ENCODE peak calls at places on chromosomes 1 and 21, in eight cellular contexts. Y, P, L, K, W, T, E and Z are unnamed samples.

GRCh38 chr1:219629481-219629880 is 16.6 kb upstream of the ZC3H11B start:
- DNase-seq in Y (no peak), P (no peak), L (no peak), K (no peak), W (no peak), T (no peak), E (no peak), Z (no peak)

GRCh38 chr1:18907914-18908845 is 5.8 kb upstream of the ALDH4A1 start:
- DNase-seq in Y (no peak), P (no peak), L (no peak), K (no peak), W (no peak), T (no peak), E (no peak), Z (no peak)

GRCh38 chr1:155200920-155201319 is 6.8 kb downstream of the THBS3 start:
- DNase-seq in Y (no peak), P (no peak), L (no peak), K (no peak), W (no peak), T (no peak), E (no peak), Z (no peak)

GRCh38 chr1:76955652-76956051 is 88.4 kb downstream of the ST6GALNAC5 start:
- DNase-seq in Y (no peak), P (no peak), L (no peak), K (no peak), W (no peak), T (no peak), E (peak), Z (peak)

GRCh38 chr21:27536319-27536718 is 569.4 kb upstream of the ADAMTS5 start:
- DNase-seq in Y (no peak), P (no peak), L (peak), K (no peak), W (no peak), T (peak), E (no peak), Z (no peak)

GRCh38 chr1:60483471-60483870 is 409.9 kb upstream of the C1orf87 start:
- DNase-seq in Y (no peak), P (no peak), L (peak), K (no peak), W (no peak), T (no peak), E (no peak), Z (no peak)

GRCh38 chr1:159429074-159429861 is 2.7 kb upstream of the OR10J4 start:
- DNase-seq in Y (no peak), P (no peak), L (peak), K (peak), W (no peak), T (no peak), E (peak), Z (peak)

GRCh38 chr1:59833022-59833421 is 18.3 kb downstream of the HOOK1 start:
- DNase-seq in Y (no peak), P (no peak), L (no peak), K (no peak), W (no peak), T (no peak), E (no peak), Z (no peak)

GRCh38 chr1:154329551-154330131 is 4.3 kb downstream of the ATP8B2 start:
- DNase-seq in Y (no peak), P (peak), L (no peak), K (no peak), W (no peak), T (no peak), E (no peak), Z (no peak)

GRCh38 chr1:53250325-53250724 is 12.0 kb upstream of the MAGOH start:
- DNase-seq in Y (no peak), P (no peak), L (no peak), K (no peak), W (no peak), T (no peak), E (no peak), Z (no peak)

GRCh38 chr1:51697160-51697559 is 80.3 kb downstream of the OSBPL9 start:
- DNase-seq in Y (no peak), P (no peak), L (peak), K (no peak), W (no peak), T (no peak), E (no peak), Z (no peak)

GRCh38 chr21:43315244-43316137 is 111.4 kb downstream of the SIK1 start:
- DNase-seq in Y (no peak), P (peak), L (no peak), K (no peak), W (no peak), T (no peak), E (peak), Z (no peak)

GRCh38 chr1:43235451-43236121 is 34.2 kb upstream of the TMEM125 start:
- DNase-seq in Y (peak), P (no peak), L (no peak), K (no peak), W (no peak), T (no peak), E (no peak), Z (no peak)

GRCh38 chr1:75811211-75811981 is 14.7 kb downstream of the MSH4 start:
- DNase-seq in Y (no peak), P (no peak), L (no peak), K (no peak), W (no peak), T (no peak), E (peak), Z (no peak)

GRCh38 chr1:32924881-32925344 is 23.7 kb upstream of the TMEM54 start:
- DNase-seq in Y (no peak), P (no peak), L (no peak), K (no peak), W (no peak), T (no peak), E (no peak), Z (no peak)

GRCh38 chr21:38804617-38805281 is 980 bp upstream of the ETS2 start:
- DNase-seq in Y (peak), P (peak), L (peak), K (no peak), W (peak), T (no peak), E (peak), Z (peak)

GRCh38 chr1:229841230-229841629 is 215.2 kb downstream of the URB2 start:
- DNase-seq in Y (no peak), P (no peak), L (no peak), K (no peak), W (no peak), T (no peak), E (no peak), Z (no peak)

GRCh38 chr1:1678581-1679380 is 13.8 kb downstream of the SLC35E2B start:
- DNase-seq in Y (peak), P (no peak), L (no peak), K (no peak), W (no peak), T (no peak), E (no peak), Z (no peak)

GRCh38 chr21:44428281-44428942 is 26.9 kb upstream of the LRRC3 start:
- DNase-seq in Y (no peak), P (peak), L (peak), K (no peak), W (peak), T (no peak), E (no peak), Z (no peak)

GRCh38 chr1:43042773-43043470 is 84.3 kb upstream of the SLC2A1 start:
- DNase-seq in Y (no peak), P (no peak), L (no peak), K (no peak), W (no peak), T (no peak), E (no peak), Z (no peak)

GRCh38 chr1:60562715-60563114 is 489.1 kb upstream of the C1orf87 start:
- DNase-seq in Y (no peak), P (no peak), L (peak), K (no peak), W (no peak), T (no peak), E (no peak), Z (no peak)

GRCh38 chr1:26959722-26960624 is at the start of gene KDF1:
- DNase-seq in Y (no peak), P (peak), L (no peak), K (no peak), W (peak), T (no peak), E (no peak), Z (no peak)